ENCODE peak calls at places on chromosomes 11 and 22, in nine cellular contexts. I is mammary epithelial cell; H is hepatocyte; R is body of pancreas; W is upper lobe of right lung; O is brain microvascular endothelial cell; U is pancreas; F is naive thymus-derived CD4-positive, alpha-beta T cell; Z is breast epithelium. Q is an unnamed sample.

GRCh38 chr11:103878646-103879045 is 157.8 kb upstream of the DDI1 start:
- DNase-seq in H (no peak), I (no peak), Z (no peak), F (no peak), W (no peak), R (no peak), O (no peak), U (no peak), Q (no peak)

GRCh38 chr22:31272522-31273446 is 19.5 kb downstream of the PIK3IP1 start:
- DNase-seq in Z (no peak), H (peak; percentile 83), R (peak; percentile 64), O (peak; percentile 50), U (peak; percentile 46), F (peak; percentile 41), W (no peak), I (peak; percentile 47), Q (no peak)

GRCh38 chr22:35862697-35863096 is 145.0 kb downstream of the APOL5 start:
- DNase-seq in I (no peak), U (no peak), W (no peak), Z (no peak), H (no peak), R (no peak), O (no peak), F (no peak), Q (no peak)

GRCh38 chr11:43853766-43854165 is 26.9 kb upstream of the ALKBH3 start:
- DNase-seq in R (no peak), Z (no peak), O (no peak), I (peak; percentile 76), W (no peak), U (no peak), F (no peak), H (no peak), Q (no peak)

GRCh38 chr22:17638182-17638431 is 450 bp upstream of the BCL2L13 start:
- DNase-seq in U (no peak), O (no peak), H (no peak), I (no peak), F (no peak), R (no peak), Z (no peak), W (no peak), Q (no peak)

GRCh38 chr11:43923327-43924111 is 18.9 kb upstream of the C11orf96 start:
- DNase-seq in W (no peak), I (no peak), R (no peak), U (no peak), O (peak; percentile 73), Z (no peak), H (peak; percentile 57), F (no peak), Q (no peak)

GRCh38 chr11:12222099-12222751 is 111.8 kb downstream of the MICAL2 start:
- DNase-seq in O (peak; percentile 51), R (no peak), F (no peak), U (no peak), Z (no peak), I (no peak), H (no peak), W (peak; percentile 82), Q (no peak)

GRCh38 chr11:59271247-59271755 is 58.6 kb upstream of the MPEG1 start:
- DNase-seq in O (no peak), R (no peak), Z (no peak), H (no peak), F (no peak), W (no peak), U (no peak), I (no peak), Q (no peak)

GRCh38 chr22:36288571-36289405 is 35.9 kb downstream of the APOL1 start:
- DNase-seq in W (peak; percentile 67), I (no peak), Z (no peak), R (no peak), O (no peak), U (peak; percentile 58), H (no peak), F (no peak), Q (peak; percentile 29)

DNA sequence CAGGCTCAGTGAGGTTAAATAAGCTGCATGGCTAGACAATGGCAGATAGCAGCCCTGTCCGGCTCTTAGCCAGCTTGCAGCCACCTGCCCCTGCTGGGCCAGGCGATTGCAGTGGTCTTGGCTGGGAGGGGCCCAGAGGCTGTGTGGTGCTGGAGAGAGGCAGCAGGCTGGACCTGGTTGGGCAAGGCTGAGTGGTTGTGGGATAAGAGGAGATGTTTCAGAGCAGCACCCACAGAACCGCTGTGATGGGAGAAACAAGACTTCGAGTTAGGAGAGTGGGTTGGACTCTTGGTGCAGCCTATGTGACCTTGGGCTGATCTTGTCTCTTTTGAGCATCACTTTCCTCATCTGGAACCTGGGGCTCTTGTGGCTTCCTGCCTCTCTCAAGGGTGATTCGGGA is 25.5 kb downstream of the PTPRJ start:
- DNase-seq in W (no peak), U (no peak), H (no peak), O (no peak), F (no peak), Z (no peak), I (no peak), R (no peak), Q (no peak)
- H3K4me3 ChIP-seq in W (no peak overlapping the region), U (no peak overlapping the region), H (no peak overlapping the region), O (no peak overlapping the region), F (peak overlapping the region; percentile 14), Z (no peak overlapping the region), I (no peak overlapping the region), R (no peak overlapping the region), Q (no peak overlapping the region)

GRCh38 chr11:113885897-113886296 is 10.5 kb upstream of the USP28 start:
- DNase-seq in F (no peak), H (no peak), I (no peak), U (no peak), W (no peak), R (no peak), O (no peak), Z (no peak), Q (no peak)

GRCh38 chr11:113894421-113894996 is 10.1 kb upstream of the HTR3B start:
- DNase-seq in U (no peak), I (no peak), H (no peak), O (no peak), W (no peak), F (no peak), Z (no peak), R (no peak), Q (no peak)

GRCh38 chr11:113884361-113884836 is 9.0 kb upstream of the USP28 start:
- DNase-seq in U (no peak), F (no peak), H (peak; percentile 37), R (peak; percentile 17), Z (no peak), O (peak; percentile 33), W (no peak), I (no peak), Q (no peak)

DNA sequence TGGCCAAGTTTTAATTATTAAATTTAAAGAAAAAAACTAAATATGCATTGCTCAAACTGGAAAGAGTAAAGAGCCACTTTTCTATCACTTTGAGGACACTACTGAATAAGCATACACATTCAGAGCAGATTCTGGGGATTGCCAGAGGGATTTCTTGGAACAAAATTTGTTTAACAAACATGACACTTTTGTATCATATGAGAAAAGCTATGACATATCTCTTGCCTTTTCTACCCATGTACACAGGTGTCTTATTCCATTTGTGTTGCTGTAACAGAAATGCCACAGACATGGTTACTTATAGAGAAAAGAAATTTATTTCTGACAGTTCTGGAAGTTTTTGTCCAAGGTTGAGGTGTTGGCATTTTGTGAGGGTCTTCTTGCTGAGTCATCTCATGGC is 13.5 kb upstream of the USP28 start:
- DNase-seq in R (no peak), I (no peak), Z (no peak), W (no peak), H (no peak), U (no peak), F (no peak), O (no peak), Q (no peak)
- H3K36me3 ChIP-seq in R (no peaks in the 10 kb centered on the region), I (no peaks in the 10 kb centered on the region), Z (no peaks in the 10 kb centered on the region), W (no peaks in the 10 kb centered on the region), H (no peaks in the 10 kb centered on the region), U (no peaks in the 10 kb centered on the region), F (no peaks in the 10 kb centered on the region), O (no peaks in the 10 kb centered on the region), Q (no peaks in the 10 kb centered on the region)

GRCh38 chr11:9091044-9091936 is at the start of gene SCUBE2:
- DNase-seq in Z (no peak), O (no peak), R (no peak), H (no peak), F (no peak), W (no peak), I (no peak), U (peak; percentile 73), Q (no peak)
- H3K4me3 ChIP-seq in Z (peak within 1 kb of the TSS; percentile 47), O (peak within 1 kb of the TSS; percentile 50), R (no peak within 1 kb of the TSS), H (peak within 1 kb of the TSS; percentile 70), F (no peak within 1 kb of the TSS), W (peak within 1 kb of the TSS; percentile 51), I (no peak within 1 kb of the TSS), U (peak within 1 kb of the TSS; percentile 65), Q (peak within 1 kb of the TSS; percentile 37)

GRCh38 chr22:28103596-28103995 is 184.5 kb upstream of the PITPNB start:
- DNase-seq in O (no peak), U (no peak), W (no peak), H (no peak), Z (no peak), I (no peak), R (no peak), F (no peak), Q (no peak)
- H3K36me3 ChIP-seq in O (no peaks in the 10 kb centered on the region), U (peaks cover 5% of the 10 kb centered on the region), W (peaks cover 26% of the 10 kb centered on the region), H (no peaks in the 10 kb centered on the region), Z (no peaks in the 10 kb centered on the region), I (no peaks in the 10 kb centered on the region), R (peaks cover 3% of the 10 kb centered on the region), F (no peaks in the 10 kb centered on the region), Q (peaks cover 25% of the 10 kb centered on the region)

DNA sequence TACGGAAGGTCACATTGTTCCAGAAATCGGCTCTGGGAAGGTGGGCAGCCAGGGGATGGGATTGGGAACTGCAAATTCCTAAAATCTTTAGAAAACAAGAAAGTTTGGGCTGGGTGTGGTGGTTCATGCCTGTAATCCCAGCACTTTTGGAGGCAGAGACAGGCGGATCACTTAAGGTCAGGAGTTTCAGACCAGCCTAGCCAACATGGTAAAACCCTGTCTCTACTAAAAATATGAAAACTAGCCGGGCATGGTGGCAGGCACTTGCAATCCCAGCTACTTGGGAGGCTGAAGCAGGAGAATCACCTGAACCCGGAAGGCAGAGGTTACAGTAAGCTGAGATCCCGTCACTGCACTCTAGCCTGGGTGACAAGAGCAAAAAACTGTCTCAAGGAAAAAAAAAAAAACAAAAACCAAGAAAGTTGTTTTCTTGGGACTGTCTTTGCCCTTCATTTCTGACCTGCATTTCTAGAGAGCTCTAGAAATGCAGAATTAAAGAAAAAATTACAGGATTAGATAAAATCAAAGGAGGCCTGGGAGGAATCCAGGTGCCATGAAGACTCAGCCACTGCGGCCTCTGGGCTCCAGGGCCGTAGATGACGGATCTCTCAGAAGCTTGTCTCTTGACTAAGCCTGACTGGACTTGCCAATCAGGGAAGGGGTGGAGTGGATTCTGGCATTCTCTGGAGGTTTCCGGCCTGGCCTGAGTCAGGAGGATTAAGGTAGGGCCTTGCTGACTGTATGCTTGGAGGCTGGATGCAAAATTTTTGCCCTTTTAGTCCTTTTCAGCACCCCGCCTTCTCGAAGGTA is 5.3 kb upstream of the MALAT1 start:
- DNase-seq in W (peak; percentile 77), U (peak; percentile 76), I (peak; percentile 99), H (peak; percentile 87), Z (peak; percentile 84), O (peak; percentile 96), R (peak; percentile 72), F (no peak), Q (no peak)
- H3K4me3 ChIP-seq in W (peak overlapping the region; percentile 13), U (no peak overlapping the region), I (no peak overlapping the region), H (no peak overlapping the region), Z (peak overlapping the region; percentile 6), O (no peak overlapping the region), R (no peak overlapping the region), F (no peak overlapping the region), Q (no peak overlapping the region)

DNA sequence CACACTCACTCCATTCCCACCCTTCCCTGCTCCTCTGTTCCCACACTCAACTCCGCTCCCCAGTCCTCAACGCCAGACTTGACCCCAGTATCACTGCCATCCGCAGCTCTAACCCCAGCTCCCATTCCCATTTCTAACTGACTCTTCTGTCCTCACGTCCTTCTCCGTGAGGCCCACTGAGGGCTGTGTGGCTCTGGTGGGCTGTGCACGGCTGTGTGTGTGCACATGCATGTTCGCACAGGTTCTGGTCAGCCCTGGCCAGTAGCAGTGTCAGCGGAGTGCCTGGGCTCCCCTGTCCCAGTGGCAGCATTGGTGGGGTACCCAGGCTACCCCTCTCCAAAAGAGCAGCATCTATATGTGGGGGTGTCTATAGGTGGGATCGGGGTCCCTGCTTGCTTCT is 5.0 kb downstream of the CAPN1 start:
- DNase-seq in Z (no peak), R (no peak), W (no peak), I (no peak), U (no peak), O (no peak), H (no peak), F (no peak), Q (no peak)
- H3K36me3 ChIP-seq in Z (peaks cover 9% of the 10 kb centered on the region), R (peaks cover 40% of the 10 kb centered on the region), W (peaks cover 60% of the 10 kb centered on the region), I (peaks cover 39% of the 10 kb centered on the region), U (peaks cover 55% of the 10 kb centered on the region), O (peaks cover 66% of the 10 kb centered on the region), H (no peaks in the 10 kb centered on the region), F (no peaks in the 10 kb centered on the region), Q (no peaks in the 10 kb centered on the region)